ENCODE peak calls at places on chromosome 15, in five cellular contexts. T is left cardiac atrium, Q is endothelial cell, B is frontal cortex, K is NT2/D1. C is an unnamed sample.

GRCh38 chr15:97745481-97746071 is 214.9 kb upstream of the ARRDC4 start:
- DNase-seq in T (no peak), Q (peak), B (no peak), K (peak), C (no peak)

GRCh38 chr15:47870956-47871625 is 153.8 kb downstream of the SEMA6D start:
- DNase-seq in T (no peak), Q (no peak), B (no peak), K (no peak), C (no peak)

GRCh38 chr15:79378394-79379158 is 53.6 kb upstream of the MINAR1 start:
- DNase-seq in T (no peak), Q (no peak), B (no peak), K (no peak), C (no peak)

GRCh38 chr15:56353740-56354139 is 11.5 kb upstream of the TEX9 start:
- DNase-seq in T (no peak), Q (no peak), B (no peak), K (no peak), C (no peak)

GRCh38 chr15:33500432-33500831 is 189.7 kb downstream of the RYR3 start:
- DNase-seq in T (no peak), Q (no peak), B (no peak), K (no peak), C (no peak)

GRCh38 chr15:80844011-80844732 is 65.0 kb downstream of the CEMIP start:
- DNase-seq in T (no peak), Q (no peak), B (peak), K (peak), C (no peak)

GRCh38 chr15:90665288-90666134 is 51.6 kb upstream of the BLM start:
- DNase-seq in T (peak), Q (peak), B (peak), K (no peak), C (no peak)

GRCh38 chr15:89912145-89912673 is 543 bp downstream of the ARPIN start:
- DNase-seq in T (peak), Q (peak), B (peak), K (no peak), C (peak)

GRCh38 chr15:57035664-57036063 is 117.2 kb downstream of the TCF12 start:
- DNase-seq in T (no peak), Q (no peak), B (no peak), K (no peak), C (no peak)

GRCh38 chr15:50906954-50907865 is 1.3 kb upstream of the AP4E1 start:
- DNase-seq in T (no peak), Q (no peak), B (peak), K (no peak), C (no peak)

GRCh38 chr15:58554758-58555157 is 123.0 kb downstream of the LIPC start:
- DNase-seq in T (no peak), Q (no peak), B (no peak), K (no peak), C (no peak)

GRCh38 chr15:43329222-43329959 is 982 bp downstream of the LCMT2 start:
- DNase-seq in T (peak), Q (no peak), B (peak), K (no peak), C (peak)

C was measured in neuronal stem cell.